ENCODE peak calls at places on chromosome 18, in eight cellular contexts. One of them, this sample, is unnamed.

GRCh38 chr18:49725809-49726514 is 87.4 kb downstream of the ACAA2 start:
- DNase-seq in stimulated activated naive CD4-positive, alpha-beta T cell: no peak
- DNase-seq in T-helper 17 cell: no peak
- DNase-seq in activated CD4-positive, alpha-beta T cell treated with anti-CD3 and anti-CD28 coated beads, Interleukin-2, amount 50 U/mL, for 24 hours: no peak
- DNase-seq in iPS-NIHi11: peak; percentile 85
- DNase-seq in right atrium auricular region: peak; percentile 81
- DNase-seq in RKO: peak; percentile 22
- DNase-seq in HCEC 1CT: peak; percentile 89
- DNase-seq in this sample: no peak

GRCh38 chr18:70289351-70290330 is 796 bp downstream of the SOCS6 start:
- DNase-seq in stimulated activated naive CD4-positive, alpha-beta T cell: no peak
- DNase-seq in T-helper 17 cell: no peak
- DNase-seq in activated CD4-positive, alpha-beta T cell treated with anti-CD3 and anti-CD28 coated beads, Interleukin-2, amount 50 U/mL, for 24 hours: no peak
- DNase-seq in iPS-NIHi11: peak; percentile 80
- DNase-seq in right atrium auricular region: no peak
- DNase-seq in RKO: peak; percentile 28
- DNase-seq in HCEC 1CT: peak; percentile 21
- DNase-seq in this sample: peak; percentile 62

GRCh38 chr18:14189858-14190257 is 57.6 kb upstream of the ZNF519 start:
- DNase-seq in stimulated activated naive CD4-positive, alpha-beta T cell: no peak
- DNase-seq in T-helper 17 cell: no peak
- DNase-seq in activated CD4-positive, alpha-beta T cell treated with anti-CD3 and anti-CD28 coated beads, Interleukin-2, amount 50 U/mL, for 24 hours: no peak
- DNase-seq in iPS-NIHi11: no peak
- DNase-seq in right atrium auricular region: no peak
- DNase-seq in RKO: peak; percentile 53
- DNase-seq in HCEC 1CT: no peak
- DNase-seq in this sample: no peak

GRCh38 chr18:22827216-22827615 is 105.9 kb upstream of the RBBP8 start:
- DNase-seq in stimulated activated naive CD4-positive, alpha-beta T cell: no peak
- DNase-seq in T-helper 17 cell: no peak
- DNase-seq in activated CD4-positive, alpha-beta T cell treated with anti-CD3 and anti-CD28 coated beads, Interleukin-2, amount 50 U/mL, for 24 hours: no peak
- DNase-seq in iPS-NIHi11: no peak
- DNase-seq in right atrium auricular region: no peak
- DNase-seq in RKO: no peak
- DNase-seq in HCEC 1CT: no peak
- DNase-seq in this sample: no peak

GRCh38 chr18:72119082-72119481 is 425.1 kb downstream of the CBLN2 start:
- DNase-seq in stimulated activated naive CD4-positive, alpha-beta T cell: no peak
- DNase-seq in T-helper 17 cell: no peak
- DNase-seq in activated CD4-positive, alpha-beta T cell treated with anti-CD3 and anti-CD28 coated beads, Interleukin-2, amount 50 U/mL, for 24 hours: no peak
- DNase-seq in iPS-NIHi11: no peak
- DNase-seq in right atrium auricular region: no peak
- DNase-seq in RKO: no peak
- DNase-seq in HCEC 1CT: no peak
- DNase-seq in this sample: no peak

GRCh38 chr18:75211002-75211621 is 515 bp downstream of the TSHZ1 start:
- DNase-seq in stimulated activated naive CD4-positive, alpha-beta T cell: peak; percentile 65
- DNase-seq in T-helper 17 cell: no peak
- DNase-seq in activated CD4-positive, alpha-beta T cell treated with anti-CD3 and anti-CD28 coated beads, Interleukin-2, amount 50 U/mL, for 24 hours: no peak
- DNase-seq in iPS-NIHi11: peak; percentile 44
- DNase-seq in right atrium auricular region: no peak
- DNase-seq in RKO: peak; percentile 34
- DNase-seq in HCEC 1CT: peak; percentile 26
- DNase-seq in this sample: peak; percentile 28

GRCh38 chr18:2805970-2806943 is 40.5 kb upstream of the EMILIN2 start:
- DNase-seq in stimulated activated naive CD4-positive, alpha-beta T cell: no peak
- DNase-seq in T-helper 17 cell: no peak
- DNase-seq in activated CD4-positive, alpha-beta T cell treated with anti-CD3 and anti-CD28 coated beads, Interleukin-2, amount 50 U/mL, for 24 hours: no peak
- DNase-seq in iPS-NIHi11: no peak
- DNase-seq in right atrium auricular region: no peak
- DNase-seq in RKO: peak; percentile 20
- DNase-seq in HCEC 1CT: peak; percentile 48
- DNase-seq in this sample: no peak

GRCh38 chr18:55038162-55038561 is 78.9 kb upstream of the CCDC68 start:
- DNase-seq in stimulated activated naive CD4-positive, alpha-beta T cell: no peak
- DNase-seq in T-helper 17 cell: no peak
- DNase-seq in activated CD4-positive, alpha-beta T cell treated with anti-CD3 and anti-CD28 coated beads, Interleukin-2, amount 50 U/mL, for 24 hours: no peak
- DNase-seq in iPS-NIHi11: no peak
- DNase-seq in right atrium auricular region: no peak
- DNase-seq in RKO: peak; percentile 30
- DNase-seq in HCEC 1CT: peak; percentile 69
- DNase-seq in this sample: no peak

GRCh38 chr18:4293337-4293736 is 161.8 kb downstream of the DLGAP1 start:
- DNase-seq in stimulated activated naive CD4-positive, alpha-beta T cell: no peak
- DNase-seq in T-helper 17 cell: no peak
- DNase-seq in activated CD4-positive, alpha-beta T cell treated with anti-CD3 and anti-CD28 coated beads, Interleukin-2, amount 50 U/mL, for 24 hours: no peak
- DNase-seq in iPS-NIHi11: no peak
- DNase-seq in right atrium auricular region: no peak
- DNase-seq in RKO: no peak
- DNase-seq in HCEC 1CT: no peak
- DNase-seq in this sample: no peak

GRCh38 chr18:9321017-9321452 is 13.5 kb upstream of the TWSG1 start:
- DNase-seq in stimulated activated naive CD4-positive, alpha-beta T cell: no peak
- DNase-seq in T-helper 17 cell: no peak
- DNase-seq in activated CD4-positive, alpha-beta T cell treated with anti-CD3 and anti-CD28 coated beads, Interleukin-2, amount 50 U/mL, for 24 hours: no peak
- DNase-seq in iPS-NIHi11: no peak
- DNase-seq in right atrium auricular region: no peak
- DNase-seq in RKO: no peak
- DNase-seq in HCEC 1CT: peak; percentile 68
- DNase-seq in this sample: no peak

GRCh38 chr18:54647176-54647575 is 56.1 kb downstream of the DYNAP start:
- DNase-seq in stimulated activated naive CD4-positive, alpha-beta T cell: no peak
- DNase-seq in T-helper 17 cell: no peak
- DNase-seq in activated CD4-positive, alpha-beta T cell treated with anti-CD3 and anti-CD28 coated beads, Interleukin-2, amount 50 U/mL, for 24 hours: no peak
- DNase-seq in iPS-NIHi11: peak; percentile 47
- DNase-seq in right atrium auricular region: no peak
- DNase-seq in RKO: peak; percentile 65
- DNase-seq in HCEC 1CT: peak; percentile 1
- DNase-seq in this sample: no peak

GRCh38 chr18:76588591-76589303 is 93.7 kb upstream of the ZNF516 start:
- DNase-seq in stimulated activated naive CD4-positive, alpha-beta T cell: no peak
- DNase-seq in T-helper 17 cell: no peak
- DNase-seq in activated CD4-positive, alpha-beta T cell treated with anti-CD3 and anti-CD28 coated beads, Interleukin-2, amount 50 U/mL, for 24 hours: no peak
- DNase-seq in iPS-NIHi11: no peak
- DNase-seq in right atrium auricular region: no peak
- DNase-seq in RKO: no peak
- DNase-seq in HCEC 1CT: no peak
- DNase-seq in this sample: no peak

GRCh38 chr18:44819944-44820510 is 139.3 kb downstream of the SETBP1 start:
- DNase-seq in stimulated activated naive CD4-positive, alpha-beta T cell: no peak
- DNase-seq in T-helper 17 cell: no peak
- DNase-seq in activated CD4-positive, alpha-beta T cell treated with anti-CD3 and anti-CD28 coated beads, Interleukin-2, amount 50 U/mL, for 24 hours: no peak
- DNase-seq in iPS-NIHi11: peak; percentile 54
- DNase-seq in right atrium auricular region: no peak
- DNase-seq in RKO: no peak
- DNase-seq in HCEC 1CT: no peak
- DNase-seq in this sample: no peak

GRCh38 chr18:36412778-36413177 is 115.3 kb downstream of the FHOD3 start:
- DNase-seq in stimulated activated naive CD4-positive, alpha-beta T cell: no peak
- DNase-seq in T-helper 17 cell: no peak
- DNase-seq in activated CD4-positive, alpha-beta T cell treated with anti-CD3 and anti-CD28 coated beads, Interleukin-2, amount 50 U/mL, for 24 hours: no peak
- DNase-seq in iPS-NIHi11: peak; percentile 55
- DNase-seq in right atrium auricular region: no peak
- DNase-seq in RKO: no peak
- DNase-seq in HCEC 1CT: peak; percentile 15
- DNase-seq in this sample: no peak

GRCh38 chr18:5895300-5895885 is at the start of gene TMEM200C:
- DNase-seq in stimulated activated naive CD4-positive, alpha-beta T cell: no peak
- DNase-seq in T-helper 17 cell: no peak
- DNase-seq in activated CD4-positive, alpha-beta T cell treated with anti-CD3 and anti-CD28 coated beads, Interleukin-2, amount 50 U/mL, for 24 hours: no peak
- DNase-seq in iPS-NIHi11: peak; percentile 82
- DNase-seq in right atrium auricular region: no peak
- DNase-seq in RKO: no peak
- DNase-seq in HCEC 1CT: no peak
- DNase-seq in this sample: no peak

GRCh38 chr18:33116376-33116775 is 324.1 kb downstream of the CCDC178 start:
- DNase-seq in stimulated activated naive CD4-positive, alpha-beta T cell: no peak
- DNase-seq in T-helper 17 cell: no peak
- DNase-seq in activated CD4-positive, alpha-beta T cell treated with anti-CD3 and anti-CD28 coated beads, Interleukin-2, amount 50 U/mL, for 24 hours: no peak
- DNase-seq in iPS-NIHi11: no peak
- DNase-seq in right atrium auricular region: no peak
- DNase-seq in RKO: no peak
- DNase-seq in HCEC 1CT: no peak
- DNase-seq in this sample: no peak

GRCh38 chr18:68428026-68428425 is 286.9 kb downstream of the TMX3 start:
- DNase-seq in stimulated activated naive CD4-positive, alpha-beta T cell: no peak
- DNase-seq in T-helper 17 cell: no peak
- DNase-seq in activated CD4-positive, alpha-beta T cell treated with anti-CD3 and anti-CD28 coated beads, Interleukin-2, amount 50 U/mL, for 24 hours: no peak
- DNase-seq in iPS-NIHi11: no peak
- DNase-seq in right atrium auricular region: no peak
- DNase-seq in RKO: peak; percentile 77
- DNase-seq in HCEC 1CT: peak; percentile 91
- DNase-seq in this sample: no peak

GRCh38 chr18:42414756-42415454 is 459.9 kb downstream of the PIK3C3 start:
- DNase-seq in stimulated activated naive CD4-positive, alpha-beta T cell: no peak
- DNase-seq in T-helper 17 cell: no peak
- DNase-seq in activated CD4-positive, alpha-beta T cell treated with anti-CD3 and anti-CD28 coated beads, Interleukin-2, amount 50 U/mL, for 24 hours: no peak
- DNase-seq in iPS-NIHi11: no peak
- DNase-seq in right atrium auricular region: peak; percentile 66
- DNase-seq in RKO: no peak
- DNase-seq in HCEC 1CT: no peak
- DNase-seq in this sample: no peak

GRCh38 chr18:36419913-36420531 is 122.5 kb downstream of the FHOD3 start:
- DNase-seq in stimulated activated naive CD4-positive, alpha-beta T cell: no peak
- DNase-seq in T-helper 17 cell: no peak
- DNase-seq in activated CD4-positive, alpha-beta T cell treated with anti-CD3 and anti-CD28 coated beads, Interleukin-2, amount 50 U/mL, for 24 hours: no peak
- DNase-seq in iPS-NIHi11: peak; percentile 29
- DNase-seq in right atrium auricular region: no peak
- DNase-seq in RKO: peak; percentile 80
- DNase-seq in HCEC 1CT: peak; percentile 38
- DNase-seq in this sample: no peak

GRCh38 chr18:58117685-58118403 is 73.8 kb downstream of the NEDD4L start:
- DNase-seq in stimulated activated naive CD4-positive, alpha-beta T cell: no peak
- DNase-seq in T-helper 17 cell: no peak
- DNase-seq in activated CD4-positive, alpha-beta T cell treated with anti-CD3 and anti-CD28 coated beads, Interleukin-2, amount 50 U/mL, for 24 hours: no peak
- DNase-seq in iPS-NIHi11: no peak
- DNase-seq in right atrium auricular region: peak; percentile 71
- DNase-seq in RKO: peak; percentile 56
- DNase-seq in HCEC 1CT: peak; percentile 88
- DNase-seq in this sample: no peak

GRCh38 chr18:79905389-79905911 is 46.0 kb downstream of the SLC66A2 start:
- DNase-seq in stimulated activated naive CD4-positive, alpha-beta T cell: no peak
- DNase-seq in T-helper 17 cell: peak; percentile 9
- DNase-seq in activated CD4-positive, alpha-beta T cell treated with anti-CD3 and anti-CD28 coated beads, Interleukin-2, amount 50 U/mL, for 24 hours: no peak
- DNase-seq in iPS-NIHi11: peak; percentile 6
- DNase-seq in right atrium auricular region: no peak
- DNase-seq in RKO: no peak
- DNase-seq in HCEC 1CT: no peak
- DNase-seq in this sample: no peak

GRCh38 chr18:68438983-68439382 is 275.9 kb downstream of the TMX3 start:
- DNase-seq in stimulated activated naive CD4-positive, alpha-beta T cell: no peak
- DNase-seq in T-helper 17 cell: no peak
- DNase-seq in activated CD4-positive, alpha-beta T cell treated with anti-CD3 and anti-CD28 coated beads, Interleukin-2, amount 50 U/mL, for 24 hours: no peak
- DNase-seq in iPS-NIHi11: peak; percentile 33
- DNase-seq in right atrium auricular region: peak; percentile 61
- DNase-seq in RKO: peak; percentile 36
- DNase-seq in HCEC 1CT: peak; percentile 92
- DNase-seq in this sample: no peak

GRCh38 chr18:9096698-9097097 is 5.8 kb upstream of the NDUFV2 start:
- DNase-seq in stimulated activated naive CD4-positive, alpha-beta T cell: no peak
- DNase-seq in T-helper 17 cell: no peak
- DNase-seq in activated CD4-positive, alpha-beta T cell treated with anti-CD3 and anti-CD28 coated beads, Interleukin-2, amount 50 U/mL, for 24 hours: no peak
- DNase-seq in iPS-NIHi11: no peak
- DNase-seq in right atrium auricular region: no peak
- DNase-seq in RKO: no peak
- DNase-seq in HCEC 1CT: no peak
- DNase-seq in this sample: no peak

GRCh38 chr18:13381331-13381730 is 162.8 kb downstream of the LDLRAD4 start:
- DNase-seq in stimulated activated naive CD4-positive, alpha-beta T cell: no peak
- DNase-seq in T-helper 17 cell: no peak
- DNase-seq in activated CD4-positive, alpha-beta T cell treated with anti-CD3 and anti-CD28 coated beads, Interleukin-2, amount 50 U/mL, for 24 hours: no peak
- DNase-seq in iPS-NIHi11: no peak
- DNase-seq in right atrium auricular region: peak; percentile 57
- DNase-seq in RKO: no peak
- DNase-seq in HCEC 1CT: no peak
- DNase-seq in this sample: no peak

GRCh38 chr18:46268662-46269061 is 164.5 kb downstream of the HAUS1 start:
- DNase-seq in stimulated activated naive CD4-positive, alpha-beta T cell: no peak
- DNase-seq in T-helper 17 cell: no peak
- DNase-seq in activated CD4-positive, alpha-beta T cell treated with anti-CD3 and anti-CD28 coated beads, Interleukin-2, amount 50 U/mL, for 24 hours: no peak
- DNase-seq in iPS-NIHi11: no peak
- DNase-seq in right atrium auricular region: no peak
- DNase-seq in RKO: no peak
- DNase-seq in HCEC 1CT: no peak
- DNase-seq in this sample: no peak

GRCh38 chr18:7576685-7577084 is 9.6 kb downstream of the PTPRM start:
- DNase-seq in stimulated activated naive CD4-positive, alpha-beta T cell: no peak
- DNase-seq in T-helper 17 cell: no peak
- DNase-seq in activated CD4-positive, alpha-beta T cell treated with anti-CD3 and anti-CD28 coated beads, Interleukin-2, amount 50 U/mL, for 24 hours: no peak
- DNase-seq in iPS-NIHi11: no peak
- DNase-seq in right atrium auricular region: no peak
- DNase-seq in RKO: no peak
- DNase-seq in HCEC 1CT: peak; percentile 85
- DNase-seq in this sample: no peak

GRCh38 chr18:63339920-63340484 is 20.4 kb upstream of the BCL2 start:
- DNase-seq in stimulated activated naive CD4-positive, alpha-beta T cell: peak; percentile 54
- DNase-seq in T-helper 17 cell: no peak
- DNase-seq in activated CD4-positive, alpha-beta T cell treated with anti-CD3 and anti-CD28 coated beads, Interleukin-2, amount 50 U/mL, for 24 hours: no peak
- DNase-seq in iPS-NIHi11: peak; percentile 51
- DNase-seq in right atrium auricular region: no peak
- DNase-seq in RKO: peak; percentile 50
- DNase-seq in HCEC 1CT: peak; percentile 40
- DNase-seq in this sample: peak; percentile 29

GRCh38 chr18:63878982-63879381 is 8.5 kb upstream of the SERPINB2 start:
- DNase-seq in stimulated activated naive CD4-positive, alpha-beta T cell: no peak
- DNase-seq in T-helper 17 cell: no peak
- DNase-seq in activated CD4-positive, alpha-beta T cell treated with anti-CD3 and anti-CD28 coated beads, Interleukin-2, amount 50 U/mL, for 24 hours: no peak
- DNase-seq in iPS-NIHi11: no peak
- DNase-seq in right atrium auricular region: no peak
- DNase-seq in RKO: no peak
- DNase-seq in HCEC 1CT: no peak
- DNase-seq in this sample: no peak

GRCh38 chr18:13513015-13513414 is 213.3 kb downstream of the FAM210A start:
- DNase-seq in stimulated activated naive CD4-positive, alpha-beta T cell: no peak
- DNase-seq in T-helper 17 cell: no peak
- DNase-seq in activated CD4-positive, alpha-beta T cell treated with anti-CD3 and anti-CD28 coated beads, Interleukin-2, amount 50 U/mL, for 24 hours: no peak
- DNase-seq in iPS-NIHi11: peak; percentile 30
- DNase-seq in right atrium auricular region: peak; percentile 64
- DNase-seq in RKO: no peak
- DNase-seq in HCEC 1CT: no peak
- DNase-seq in this sample: no peak

GRCh38 chr18:12843420-12844346 is 40.4 kb downstream of the PTPN2 start:
- DNase-seq in stimulated activated naive CD4-positive, alpha-beta T cell: no peak
- DNase-seq in T-helper 17 cell: no peak
- DNase-seq in activated CD4-positive, alpha-beta T cell treated with anti-CD3 and anti-CD28 coated beads, Interleukin-2, amount 50 U/mL, for 24 hours: no peak
- DNase-seq in iPS-NIHi11: no peak
- DNase-seq in right atrium auricular region: no peak
- DNase-seq in RKO: no peak
- DNase-seq in HCEC 1CT: no peak
- DNase-seq in this sample: no peak

GRCh38 chr18:23422751-23423418 is 30.2 kb upstream of the RIOK3 start:
- DNase-seq in stimulated activated naive CD4-positive, alpha-beta T cell: no peak
- DNase-seq in T-helper 17 cell: no peak
- DNase-seq in activated CD4-positive, alpha-beta T cell treated with anti-CD3 and anti-CD28 coated beads, Interleukin-2, amount 50 U/mL, for 24 hours: no peak
- DNase-seq in iPS-NIHi11: no peak
- DNase-seq in right atrium auricular region: peak; percentile 67
- DNase-seq in RKO: peak; percentile 58
- DNase-seq in HCEC 1CT: peak; percentile 40
- DNase-seq in this sample: no peak

GRCh38 chr18:46160050-46160798 is 56.0 kb downstream of the HAUS1 start:
- DNase-seq in stimulated activated naive CD4-positive, alpha-beta T cell: no peak
- DNase-seq in T-helper 17 cell: no peak
- DNase-seq in activated CD4-positive, alpha-beta T cell treated with anti-CD3 and anti-CD28 coated beads, Interleukin-2, amount 50 U/mL, for 24 hours: no peak
- DNase-seq in iPS-NIHi11: no peak
- DNase-seq in right atrium auricular region: no peak
- DNase-seq in RKO: no peak
- DNase-seq in HCEC 1CT: no peak
- DNase-seq in this sample: no peak